ENCODE peak calls at places on chromosomes 4 and X, in nine cellular contexts. One of them, this sample, is unnamed.

GRCh38 chrX:20521245-20521644 is 254.5 kb upstream of the RPS6KA3 start:
- DNase-seq in IMR-90: peak; percentile 74
- DNase-seq in tibial nerve: no peak
- DNase-seq in heart left ventricle: no peak
- DNase-seq in ovary: no peak
- DNase-seq in endothelial cell of umbilical vein: no peak
- DNase-seq in right lobe of liver: no peak
- DNase-seq in GM12878: no peak
- DNase-seq in HCT116: no peak
- DNase-seq in this sample: no peak

GRCh38 chrX:22399793-22400192 is 127.1 kb downstream of the CBLL2 start:
- DNase-seq in IMR-90: peak; percentile 77
- DNase-seq in tibial nerve: no peak
- DNase-seq in heart left ventricle: no peak
- DNase-seq in ovary: no peak
- DNase-seq in endothelial cell of umbilical vein: no peak
- DNase-seq in right lobe of liver: no peak
- DNase-seq in GM12878: no peak
- DNase-seq in HCT116: peak; percentile 57
- DNase-seq in this sample: no peak

GRCh38 chr4:14334166-14334565 is 668.1 kb upstream of the CPEB2 start:
- DNase-seq in IMR-90: no peak
- DNase-seq in tibial nerve: no peak
- DNase-seq in heart left ventricle: no peak
- DNase-seq in ovary: no peak
- DNase-seq in endothelial cell of umbilical vein: no peak
- DNase-seq in right lobe of liver: no peak
- DNase-seq in GM12878: no peak
- DNase-seq in HCT116: no peak
- DNase-seq in this sample: no peak

GRCh38 chrX:38941675-38942074 is 140.4 kb downstream of the MID1IP1 start:
- DNase-seq in IMR-90: peak; percentile 6
- DNase-seq in tibial nerve: no peak
- DNase-seq in heart left ventricle: no peak
- DNase-seq in ovary: no peak
- DNase-seq in endothelial cell of umbilical vein: no peak
- DNase-seq in right lobe of liver: no peak
- DNase-seq in GM12878: no peak
- DNase-seq in HCT116: no peak
- DNase-seq in this sample: no peak

GRCh38 chr4:89438102-89438831 is 130.7 kb upstream of the GPRIN3 start:
- DNase-seq in IMR-90: peak; percentile 49
- DNase-seq in tibial nerve: no peak
- DNase-seq in heart left ventricle: no peak
- DNase-seq in ovary: no peak
- DNase-seq in endothelial cell of umbilical vein: peak; percentile 42
- DNase-seq in right lobe of liver: no peak
- DNase-seq in GM12878: peak; percentile 9
- DNase-seq in HCT116: peak; percentile 72
- DNase-seq in this sample: peak; percentile 14

GRCh38 chr4:106502106-106502699 is 133.6 kb upstream of the GIMD1 start:
- DNase-seq in IMR-90: peak; percentile 55
- DNase-seq in tibial nerve: peak; percentile 20
- DNase-seq in heart left ventricle: peak; percentile 27
- DNase-seq in ovary: peak; percentile 25
- DNase-seq in endothelial cell of umbilical vein: peak; percentile 66
- DNase-seq in right lobe of liver: peak; percentile 71
- DNase-seq in GM12878: no peak
- DNase-seq in HCT116: peak; percentile 54
- DNase-seq in this sample: no peak

GRCh38 chr4:68466185-68466584 is 18.9 kb downstream of the TMPRSS11E start:
- DNase-seq in IMR-90: peak; percentile 68
- DNase-seq in tibial nerve: no peak
- DNase-seq in heart left ventricle: no peak
- DNase-seq in ovary: no peak
- DNase-seq in endothelial cell of umbilical vein: no peak
- DNase-seq in right lobe of liver: no peak
- DNase-seq in GM12878: no peak
- DNase-seq in HCT116: peak; percentile 18
- DNase-seq in this sample: no peak

GRCh38 chrX:65572971-65573370 is 38.4 kb upstream of the LAS1L start:
- DNase-seq in IMR-90: no peak
- DNase-seq in tibial nerve: no peak
- DNase-seq in heart left ventricle: no peak
- DNase-seq in ovary: no peak
- DNase-seq in endothelial cell of umbilical vein: no peak
- DNase-seq in right lobe of liver: no peak
- DNase-seq in GM12878: no peak
- DNase-seq in HCT116: no peak
- DNase-seq in this sample: no peak

GRCh38 chrX:136584545-136584944 is 52.5 kb downstream of the VGLL1 start:
- DNase-seq in IMR-90: no peak
- DNase-seq in tibial nerve: no peak
- DNase-seq in heart left ventricle: no peak
- DNase-seq in ovary: no peak
- DNase-seq in endothelial cell of umbilical vein: no peak
- DNase-seq in right lobe of liver: no peak
- DNase-seq in GM12878: no peak
- DNase-seq in HCT116: no peak
- DNase-seq in this sample: no peak

GRCh38 chrX:20265726-20266681 is 705 bp downstream of the RPS6KA3 start:
- DNase-seq in IMR-90: peak; percentile 12
- DNase-seq in tibial nerve: no peak
- DNase-seq in heart left ventricle: peak; percentile 22
- DNase-seq in ovary: peak; percentile 49
- DNase-seq in endothelial cell of umbilical vein: peak; percentile 3
- DNase-seq in right lobe of liver: peak; percentile 59
- DNase-seq in GM12878: no peak
- DNase-seq in HCT116: no peak
- DNase-seq in this sample: no peak

GRCh38 chr4:100525689-100526088 is 7.9 kb upstream of the EMCN start:
- DNase-seq in IMR-90: no peak
- DNase-seq in tibial nerve: no peak
- DNase-seq in heart left ventricle: peak; percentile 25
- DNase-seq in ovary: no peak
- DNase-seq in endothelial cell of umbilical vein: no peak
- DNase-seq in right lobe of liver: no peak
- DNase-seq in GM12878: no peak
- DNase-seq in HCT116: no peak
- DNase-seq in this sample: no peak

GRCh38 chrX:96474357-96475125 is 210.1 kb upstream of the DIAPH2 start:
- DNase-seq in IMR-90: peak; percentile 72
- DNase-seq in tibial nerve: no peak
- DNase-seq in heart left ventricle: no peak
- DNase-seq in ovary: no peak
- DNase-seq in endothelial cell of umbilical vein: peak; percentile 64
- DNase-seq in right lobe of liver: no peak
- DNase-seq in GM12878: no peak
- DNase-seq in HCT116: no peak
- DNase-seq in this sample: no peak

GRCh38 chr4:162683659-162684370 is 482.9 kb downstream of the NAF1 start:
- DNase-seq in IMR-90: no peak
- DNase-seq in tibial nerve: no peak
- DNase-seq in heart left ventricle: no peak
- DNase-seq in ovary: no peak
- DNase-seq in endothelial cell of umbilical vein: no peak
- DNase-seq in right lobe of liver: no peak
- DNase-seq in GM12878: no peak
- DNase-seq in HCT116: no peak
- DNase-seq in this sample: no peak

GRCh38 chr4:10200869-10201268 is 84.3 kb upstream of the WDR1 start:
- DNase-seq in IMR-90: no peak
- DNase-seq in tibial nerve: no peak
- DNase-seq in heart left ventricle: no peak
- DNase-seq in ovary: no peak
- DNase-seq in endothelial cell of umbilical vein: no peak
- DNase-seq in right lobe of liver: no peak
- DNase-seq in GM12878: no peak
- DNase-seq in HCT116: no peak
- DNase-seq in this sample: no peak

GRCh38 chr4:158159718-158160094 is 13.1 kb downstream of the GASK1B start:
- DNase-seq in IMR-90: no peak
- DNase-seq in tibial nerve: no peak
- DNase-seq in heart left ventricle: no peak
- DNase-seq in ovary: no peak
- DNase-seq in endothelial cell of umbilical vein: peak; percentile 35
- DNase-seq in right lobe of liver: no peak
- DNase-seq in GM12878: no peak
- DNase-seq in HCT116: no peak
- DNase-seq in this sample: no peak

GRCh38 chr4:99649778-99650177 is 7.8 kb downstream of the C4orf54 start:
- DNase-seq in IMR-90: no peak
- DNase-seq in tibial nerve: no peak
- DNase-seq in heart left ventricle: no peak
- DNase-seq in ovary: no peak
- DNase-seq in endothelial cell of umbilical vein: no peak
- DNase-seq in right lobe of liver: no peak
- DNase-seq in GM12878: no peak
- DNase-seq in HCT116: no peak
- DNase-seq in this sample: no peak

GRCh38 chrX:69065451-69065850 is 99.8 kb downstream of the PJA1 start:
- DNase-seq in IMR-90: peak; percentile 50
- DNase-seq in tibial nerve: no peak
- DNase-seq in heart left ventricle: no peak
- DNase-seq in ovary: no peak
- DNase-seq in endothelial cell of umbilical vein: no peak
- DNase-seq in right lobe of liver: no peak
- DNase-seq in GM12878: no peak
- DNase-seq in HCT116: no peak
- DNase-seq in this sample: no peak

GRCh38 chr4:107987916-107988762 is 1.6 kb upstream of the HADH start:
- DNase-seq in IMR-90: no peak
- DNase-seq in tibial nerve: no peak
- DNase-seq in heart left ventricle: no peak
- DNase-seq in ovary: no peak
- DNase-seq in endothelial cell of umbilical vein: no peak
- DNase-seq in right lobe of liver: no peak
- DNase-seq in GM12878: no peak
- DNase-seq in HCT116: no peak
- DNase-seq in this sample: no peak

GRCh38 chr4:38320349-38320707 is 343.7 kb upstream of the KLF3 start:
- DNase-seq in IMR-90: no peak
- DNase-seq in tibial nerve: no peak
- DNase-seq in heart left ventricle: no peak
- DNase-seq in ovary: no peak
- DNase-seq in endothelial cell of umbilical vein: no peak
- DNase-seq in right lobe of liver: no peak
- DNase-seq in GM12878: no peak
- DNase-seq in HCT116: no peak
- DNase-seq in this sample: no peak

GRCh38 chr4:38320833-38321232 is 343.2 kb upstream of the KLF3 start:
- DNase-seq in IMR-90: no peak
- DNase-seq in tibial nerve: no peak
- DNase-seq in heart left ventricle: no peak
- DNase-seq in ovary: no peak
- DNase-seq in endothelial cell of umbilical vein: no peak
- DNase-seq in right lobe of liver: no peak
- DNase-seq in GM12878: no peak
- DNase-seq in HCT116: no peak
- DNase-seq in this sample: no peak

GRCh38 chr4:38319456-38320348 is 344.3 kb upstream of the KLF3 start:
- DNase-seq in IMR-90: peak; percentile 82
- DNase-seq in tibial nerve: peak; percentile 96
- DNase-seq in heart left ventricle: peak; percentile 93
- DNase-seq in ovary: peak; percentile 99
- DNase-seq in endothelial cell of umbilical vein: peak; percentile 89
- DNase-seq in right lobe of liver: peak; percentile 95
- DNase-seq in GM12878: peak; percentile 74
- DNase-seq in HCT116: no peak
- DNase-seq in this sample: peak; percentile 95

GRCh38 chr4:38317238-38317637 is 346.8 kb upstream of the KLF3 start:
- DNase-seq in IMR-90: no peak
- DNase-seq in tibial nerve: no peak
- DNase-seq in heart left ventricle: no peak
- DNase-seq in ovary: no peak
- DNase-seq in endothelial cell of umbilical vein: no peak
- DNase-seq in right lobe of liver: no peak
- DNase-seq in GM12878: no peak
- DNase-seq in HCT116: no peak
- DNase-seq in this sample: no peak

GRCh38 chr4:38318737-38319455 is 345.1 kb upstream of the KLF3 start:
- DNase-seq in IMR-90: peak; percentile 95
- DNase-seq in tibial nerve: peak; percentile 81
- DNase-seq in heart left ventricle: peak; percentile 90
- DNase-seq in ovary: peak; percentile 86
- DNase-seq in endothelial cell of umbilical vein: peak; percentile 88
- DNase-seq in right lobe of liver: peak; percentile 94
- DNase-seq in GM12878: peak; percentile 87
- DNase-seq in HCT116: peak; percentile 85
- DNase-seq in this sample: peak; percentile 92
- TF ChIP-seq CTCF in IMR-90: peak; percentile 0
- TF ChIP-seq CTCF in tibial nerve: no peak
- TF ChIP-seq CTCF in heart left ventricle: no peak
- TF ChIP-seq CTCF in ovary: no peak
- TF ChIP-seq CTCF in endothelial cell of umbilical vein: no peak
- TF ChIP-seq CTCF in right lobe of liver: peak; percentile 5
- TF ChIP-seq CTCF in GM12878: no peak
- TF ChIP-seq CTCF in HCT116: no peak
- TF ChIP-seq CTCF in this sample: no peak

DNA sequence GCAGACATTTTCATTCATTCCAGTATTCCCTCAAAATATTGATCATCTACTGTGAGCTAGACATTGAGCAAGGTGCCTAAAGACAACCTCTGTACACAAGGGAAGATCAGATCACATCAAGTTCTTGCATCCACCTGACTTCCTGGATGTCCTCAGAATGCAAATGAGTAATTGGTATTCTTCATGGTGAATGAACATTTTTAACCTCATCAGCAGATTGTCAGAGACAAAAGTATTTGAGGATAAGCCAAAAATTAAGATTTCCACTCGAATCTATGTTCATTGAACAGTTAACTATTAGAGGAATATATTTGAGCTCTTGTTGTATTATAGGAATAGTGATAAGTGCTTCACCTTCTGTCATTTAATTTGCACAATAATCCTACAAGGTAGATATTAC is 1.3 kb downstream of the SMARCAD1 start:
- DNase-seq in IMR-90: no peak
- DNase-seq in tibial nerve: no peak
- DNase-seq in heart left ventricle: no peak
- DNase-seq in ovary: no peak
- DNase-seq in endothelial cell of umbilical vein: no peak
- DNase-seq in right lobe of liver: no peak
- DNase-seq in GM12878: no peak
- DNase-seq in HCT116: no peak
- DNase-seq in this sample: no peak
- H3K4me3 ChIP-seq in IMR-90: peak overlapping the region; percentile 69
- H3K4me3 ChIP-seq in tibial nerve: peak overlapping the region; percentile 74
- H3K4me3 ChIP-seq in heart left ventricle: peak overlapping the region; percentile 83
- H3K4me3 ChIP-seq in ovary: no peak overlapping the region
- H3K4me3 ChIP-seq in endothelial cell of umbilical vein: no peak overlapping the region
- H3K4me3 ChIP-seq in right lobe of liver: no peak overlapping the region
- H3K4me3 ChIP-seq in GM12878: peak overlapping the region; percentile 94
- H3K4me3 ChIP-seq in HCT116: peak overlapping the region; percentile 75
- H3K4me3 ChIP-seq in this sample: no peak overlapping the region

GRCh38 chrX:119468930-119469635 is 839 bp downstream of the SLC25A5 start:
- DNase-seq in IMR-90: peak; percentile 71
- DNase-seq in tibial nerve: peak; percentile 74
- DNase-seq in heart left ventricle: peak; percentile 89
- DNase-seq in ovary: peak; percentile 89
- DNase-seq in endothelial cell of umbilical vein: peak; percentile 81
- DNase-seq in right lobe of liver: peak; percentile 89
- DNase-seq in GM12878: peak; percentile 35
- DNase-seq in HCT116: peak; percentile 44
- DNase-seq in this sample: peak; percentile 97
- TF ChIP-seq POLR2A in IMR-90: peak; percentile 14
- TF ChIP-seq POLR2A in tibial nerve: peak; percentile 21
- TF ChIP-seq POLR2A in heart left ventricle: no peak
- TF ChIP-seq POLR2A in ovary: no peak
- TF ChIP-seq POLR2A in endothelial cell of umbilical vein: no peak
- TF ChIP-seq POLR2A in right lobe of liver: no peak
- TF ChIP-seq POLR2A in GM12878: no peak
- TF ChIP-seq POLR2A in HCT116: no peak
- TF ChIP-seq POLR2A in this sample: no peak

GRCh38 chr4:77308843-77309242 is 151.8 kb downstream of the CCNG2 start:
- DNase-seq in IMR-90: peak; percentile 35
- DNase-seq in tibial nerve: no peak
- DNase-seq in heart left ventricle: no peak
- DNase-seq in ovary: no peak
- DNase-seq in endothelial cell of umbilical vein: peak; percentile 8
- DNase-seq in right lobe of liver: no peak
- DNase-seq in GM12878: no peak
- DNase-seq in HCT116: peak; percentile 10
- DNase-seq in this sample: no peak
- TF ChIP-seq CTCF in IMR-90: peak; percentile 54
- TF ChIP-seq CTCF in tibial nerve: no peak
- TF ChIP-seq CTCF in heart left ventricle: peak; percentile 18
- TF ChIP-seq CTCF in ovary: no peak
- TF ChIP-seq CTCF in endothelial cell of umbilical vein: peak; percentile 26
- TF ChIP-seq CTCF in right lobe of liver: peak; percentile 32
- TF ChIP-seq CTCF in GM12878: peak; percentile 52
- TF ChIP-seq CTCF in HCT116: peak; percentile 62
- TF ChIP-seq CTCF in this sample: no peak

This sample was measured in lower leg skin.